ENCODE peak calls at places on chromosomes 5 and 9, in six cellular contexts. Z is ovary; Q is CD4-positive, alpha-beta T cell; J is heart right ventricle; G is transverse colon; V is IMR-90. X is an unnamed sample.

GRCh38 chr5:123610665-123611406 is 98.9 kb downstream of the CSNK1G3 start:
- DNase-seq in Z (no peak), G (no peak), V (peak), J (peak), Q (no peak), X (no peak)

GRCh38 chr9:134475051-134475790 is 149.0 kb downstream of the RXRA start:
- DNase-seq in G (peak), J (peak), V (peak), Z (peak), Q (no peak), X (no peak)

GRCh38 chr9:16281707-16282106 is 588.8 kb downstream of the BNC2 start:
- DNase-seq in Z (no peak), V (no peak), J (no peak), Q (no peak), G (no peak), X (no peak)

GRCh38 chr5:107799306-107799705 is 128.6 kb upstream of the EFNA5 start:
- DNase-seq in V (no peak), Q (no peak), G (no peak), Z (no peak), J (no peak), X (no peak)

GRCh38 chr9:113468716-113469448 is 5.4 kb downstream of the RGS3 start:
- DNase-seq in G (no peak), Z (no peak), J (peak), Q (no peak), V (no peak), X (peak)

GRCh38 chr9:89579741-89580395 is 24.9 kb upstream of the GADD45G start:
- DNase-seq in Q (no peak), V (no peak), G (no peak), J (no peak), Z (no peak), X (no peak)

GRCh38 chr5:78526049-78526525 is 122.5 kb downstream of the LHFPL2 start:
- DNase-seq in J (no peak), V (peak), G (no peak), Z (no peak), Q (no peak), X (no peak)

GRCh38 chr9:121550569-121551512 is 51.2 kb upstream of the GGTA1 start:
- DNase-seq in Z (peak), Q (peak), G (peak), J (peak), V (peak), X (peak)

GRCh38 chr9:132451276-132451675 is 41.3 kb downstream of the CFAP77 start:
- DNase-seq in G (no peak), Z (no peak), V (no peak), Q (no peak), J (no peak), X (no peak)

GRCh38 chr5:151427258-151427657 is 20.1 kb upstream of the SLC36A1 start:
- DNase-seq in G (no peak), Z (no peak), V (no peak), Q (no peak), J (no peak), X (no peak)

GRCh38 chr9:114300153-114300845 is 22.6 kb upstream of the ORM1 start:
- DNase-seq in V (no peak), J (no peak), Z (peak), Q (no peak), G (peak), X (no peak)

GRCh38 chr9:99183616-99184015 is 38.1 kb downstream of the ALG2 start:
- DNase-seq in Z (no peak), V (no peak), J (no peak), G (no peak), Q (no peak), X (no peak)

GRCh38 chr9:99185328-99185632 is 36.5 kb downstream of the ALG2 start:
- DNase-seq in Q (no peak), V (no peak), J (no peak), G (no peak), Z (no peak), X (no peak)

GRCh38 chr9:99184427-99185327 is 37.1 kb downstream of the ALG2 start:
- DNase-seq in Z (peak), V (peak), Q (peak), J (peak), G (peak), X (peak)

GRCh38 chr9:99185904-99186303 is 35.8 kb downstream of the ALG2 start:
- DNase-seq in J (no peak), Q (no peak), Z (no peak), V (no peak), G (no peak), X (no peak)

DNA sequence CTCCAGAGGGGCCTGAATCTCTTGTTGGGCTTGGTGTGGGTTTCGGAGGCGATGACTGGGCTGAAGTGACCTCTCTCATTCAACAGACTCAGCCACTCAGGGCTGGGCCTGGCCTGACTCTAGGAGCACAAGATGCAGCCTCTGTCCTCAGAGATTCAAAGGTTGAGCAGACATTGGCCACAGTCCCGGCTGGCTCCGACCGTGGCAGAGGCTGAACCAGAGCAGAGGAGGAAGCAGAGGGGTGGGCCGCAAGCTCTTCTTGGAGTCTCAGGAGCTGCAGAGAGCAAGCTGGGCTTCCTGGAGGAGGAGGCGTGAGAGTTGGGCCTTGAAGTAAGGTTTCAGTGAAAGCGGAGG is 37.7 kb downstream of the ALG2 start:
- DNase-seq in V (no peak), Q (no peak), G (no peak), Z (no peak), J (no peak), X (no peak)
- H3K27ac ChIP-seq in V (no peak), Q (no peak), G (no peak), Z (no peak), J (no peak), X (no peak)

GRCh38 chr5:67702008-67702407 is 505.4 kb upstream of the CD180 start:
- DNase-seq in J (no peak), G (no peak), Q (no peak), V (no peak), Z (no peak), X (no peak)

GRCh38 chr5:67695369-67695768 is 498.8 kb upstream of the CD180 start:
- DNase-seq in V (no peak), Q (no peak), G (no peak), Z (no peak), J (no peak), X (no peak)

GRCh38 chr5:67699560-67699959 is 503.0 kb upstream of the CD180 start:
- DNase-seq in J (no peak), G (peak), V (no peak), Q (no peak), Z (no peak), X (no peak)

GRCh38 chr5:67693956-67694564 is 497.5 kb upstream of the CD180 start:
- DNase-seq in J (peak), V (no peak), G (peak), Z (peak), Q (no peak), X (no peak)

DNA sequence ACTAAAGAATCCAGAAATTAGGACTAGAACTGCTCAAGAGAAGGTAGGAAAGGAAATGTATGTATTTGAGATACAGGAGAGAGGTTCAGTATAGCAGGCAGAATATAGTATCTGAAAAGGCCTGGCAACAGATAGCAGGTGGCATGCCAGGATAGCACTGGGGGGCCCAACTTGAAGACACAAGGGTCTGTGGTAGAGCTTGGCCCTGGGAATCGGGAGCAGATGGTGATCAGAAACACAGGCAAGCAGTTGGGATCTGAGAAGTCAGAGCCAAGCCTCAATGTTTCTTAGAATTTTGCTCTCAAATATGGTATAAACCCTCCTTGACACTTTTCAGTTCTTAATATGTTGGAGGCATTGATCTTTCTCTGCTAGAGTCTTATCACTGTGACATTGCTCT is 499.8 kb upstream of the CD180 start:
- DNase-seq in J (no peak), Q (no peak), G (no peak), V (no peak), Z (no peak), X (no peak)
- H3K27ac ChIP-seq in J (no peak), Q (no peak), G (no peak), V (no peak), Z (no peak), X (no peak)

GRCh38 chr5:109045710-109046109 is 298.0 kb downstream of the FER start:
- DNase-seq in V (peak), G (no peak), Z (no peak), J (no peak), Q (no peak), X (no peak)

GRCh38 chr5:109053995-109054417 is 306.3 kb downstream of the FER start:
- DNase-seq in V (peak), Z (no peak), Q (no peak), G (no peak), J (no peak), X (no peak)

GRCh38 chr5:109049565-109049964 is 301.9 kb downstream of the FER start:
- DNase-seq in Q (no peak), G (no peak), V (peak), Z (no peak), J (no peak), X (no peak)
- H3K27ac ChIP-seq in Q (no peak), G (no peak), V (no peak), Z (no peak), J (no peak), X (no peak)

GRCh38 chr9:105969672-105970071 is 275.3 kb downstream of the TMEM38B start:
- DNase-seq in Z (no peak), G (no peak), J (no peak), Q (no peak), V (no peak), X (no peak)
- H3K27ac ChIP-seq in Z (no peak), G (no peak), J (no peak), Q (no peak), V (no peak), X (peak)

DNA sequence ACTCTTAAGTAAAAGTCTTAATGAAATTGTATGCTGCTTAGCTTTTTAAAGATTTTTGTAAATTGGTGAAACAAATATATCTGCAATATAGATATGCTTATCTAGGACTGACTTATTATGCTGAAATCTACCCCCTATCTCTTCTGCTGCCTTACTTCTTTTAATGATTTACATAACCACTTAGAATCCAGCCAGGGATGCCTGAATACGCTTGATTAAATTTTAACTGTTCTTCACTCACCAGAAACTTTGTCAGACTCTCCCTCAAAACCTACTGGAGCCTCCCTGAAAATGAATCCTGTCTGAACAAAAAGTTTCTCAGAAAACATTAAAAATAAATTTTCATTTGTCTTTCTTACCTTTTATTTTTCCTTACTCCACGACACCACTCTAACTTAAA is 111.7 kb downstream of the ST8SIA4 start:
- DNase-seq in J (no peak), G (no peak), V (no peak), Q (no peak), Z (no peak), X (no peak)
- H3K27ac ChIP-seq in J (no peak), G (no peak), V (no peak), Q (no peak), Z (no peak), X (no peak)

GRCh38 chr5:149405550-149406202 is 26.6 kb upstream of the IL17B start:
- DNase-seq in Z (peak), V (no peak), J (no peak), G (no peak), Q (no peak), X (no peak)

GRCh38 chr5:149406979-149407306 is 27.9 kb upstream of the IL17B start:
- DNase-seq in J (no peak), G (no peak), Q (no peak), V (no peak), Z (no peak), X (no peak)

GRCh38 chr5:149406203-149406978 is 27.3 kb upstream of the IL17B start:
- DNase-seq in G (peak), V (peak), J (peak), Q (no peak), Z (peak), X (no peak)

GRCh38 chr5:149403923-149404745 is 25.0 kb upstream of the IL17B start:
- DNase-seq in Z (peak), J (no peak), G (no peak), Q (no peak), V (peak), X (no peak)

DNA sequence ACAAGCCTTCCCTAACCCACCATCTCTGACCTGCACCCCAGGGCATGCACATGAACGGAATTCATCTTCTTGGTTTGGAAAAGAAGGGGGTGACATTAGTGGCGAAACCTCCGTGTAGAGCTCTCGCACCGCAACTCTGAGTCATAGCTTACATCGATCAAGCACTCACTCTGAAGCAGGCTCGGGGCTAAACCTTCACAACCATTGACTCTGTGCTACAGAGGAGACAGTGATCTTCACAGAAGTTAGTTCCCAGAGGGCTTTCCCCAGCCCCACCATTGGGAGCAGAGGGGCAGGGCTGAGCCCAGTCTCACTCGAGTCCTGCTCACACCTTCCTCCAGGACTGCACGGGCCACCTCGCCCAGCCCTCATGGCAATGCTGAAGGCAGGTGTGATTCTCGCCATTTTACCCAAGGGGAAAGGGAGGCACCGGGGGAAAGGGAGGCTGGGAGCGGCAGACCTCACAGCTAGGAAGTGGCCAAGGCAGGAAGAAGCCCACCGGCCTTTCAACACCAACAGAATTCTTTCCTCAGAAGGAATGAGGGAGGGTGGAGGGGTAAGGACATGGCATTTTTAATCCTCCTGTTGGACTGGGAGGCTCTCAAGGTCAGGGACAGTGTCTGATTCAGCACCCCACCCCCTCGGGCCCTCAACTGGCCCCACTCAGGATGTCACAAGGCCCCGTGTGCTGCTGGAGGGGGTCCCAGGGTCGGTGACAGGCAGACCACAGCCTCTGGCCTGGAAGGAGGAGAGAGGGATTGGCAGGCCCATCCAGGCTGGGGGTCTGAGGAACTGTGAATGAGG is 25.9 kb upstream of the IL17B start:
- DNase-seq in Z (peak), Q (no peak), G (no peak), V (peak), J (no peak), X (no peak)
- H3K27ac ChIP-seq in Z (peak), Q (no peak), G (peak), V (peak), J (peak), X (no peak)

DNA sequence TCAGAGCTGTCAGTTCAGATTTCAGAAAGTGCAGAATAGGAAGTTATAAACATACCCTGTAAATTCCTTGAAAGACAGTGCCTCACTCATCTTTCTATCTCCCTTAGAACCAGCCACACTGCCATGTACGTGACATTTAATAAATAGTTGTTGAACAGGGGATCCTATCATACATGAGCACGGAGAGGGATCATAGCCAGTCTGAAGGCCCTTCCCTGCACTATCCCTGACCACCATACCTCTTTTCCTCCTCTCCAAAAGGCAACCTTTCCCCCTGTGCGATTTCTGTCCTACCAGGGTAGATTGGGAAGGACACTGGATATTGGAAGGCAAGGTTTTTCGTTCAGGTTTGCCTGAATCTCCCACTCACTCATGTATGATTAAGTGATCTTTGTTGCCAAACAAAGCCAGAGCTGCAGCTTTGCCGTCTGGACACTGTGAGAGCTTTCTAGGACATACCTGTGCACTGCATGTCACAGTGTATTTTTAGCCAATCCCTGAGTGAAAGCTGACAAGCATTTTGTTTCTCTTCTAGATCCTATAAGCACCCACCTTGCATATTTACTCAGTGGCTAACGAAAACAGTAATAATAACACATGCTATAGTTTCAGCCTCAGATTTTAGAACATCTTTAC is 986.5 kb upstream of the WWC1 start:
- DNase-seq in Q (no peak), J (peak), Z (no peak), G (no peak), V (no peak), X (no peak)
- H3K27ac ChIP-seq in Q (no peak), J (peak), Z (no peak), G (no peak), V (no peak), X (no peak)

GRCh38 chr5:90529234-90529938 is at the start of gene LYSMD3:
- DNase-seq in V (peak), J (peak), Q (peak), G (peak), Z (peak), X (peak)

GRCh38 chr5:90533794-90534193 is 4.4 kb upstream of the LYSMD3 start:
- DNase-seq in Z (no peak), Q (no peak), J (no peak), G (no peak), V (no peak), X (no peak)

GRCh38 chr5:90528704-90529233 is 615 bp downstream of the LYSMD3 start:
- DNase-seq in V (peak), G (no peak), Q (no peak), Z (no peak), J (no peak), X (no peak)

GRCh38 chr5:90529939-90530677 is 724 bp upstream of the LYSMD3 start:
- DNase-seq in V (peak), G (peak), J (peak), Q (no peak), Z (peak), X (no peak)

DNA sequence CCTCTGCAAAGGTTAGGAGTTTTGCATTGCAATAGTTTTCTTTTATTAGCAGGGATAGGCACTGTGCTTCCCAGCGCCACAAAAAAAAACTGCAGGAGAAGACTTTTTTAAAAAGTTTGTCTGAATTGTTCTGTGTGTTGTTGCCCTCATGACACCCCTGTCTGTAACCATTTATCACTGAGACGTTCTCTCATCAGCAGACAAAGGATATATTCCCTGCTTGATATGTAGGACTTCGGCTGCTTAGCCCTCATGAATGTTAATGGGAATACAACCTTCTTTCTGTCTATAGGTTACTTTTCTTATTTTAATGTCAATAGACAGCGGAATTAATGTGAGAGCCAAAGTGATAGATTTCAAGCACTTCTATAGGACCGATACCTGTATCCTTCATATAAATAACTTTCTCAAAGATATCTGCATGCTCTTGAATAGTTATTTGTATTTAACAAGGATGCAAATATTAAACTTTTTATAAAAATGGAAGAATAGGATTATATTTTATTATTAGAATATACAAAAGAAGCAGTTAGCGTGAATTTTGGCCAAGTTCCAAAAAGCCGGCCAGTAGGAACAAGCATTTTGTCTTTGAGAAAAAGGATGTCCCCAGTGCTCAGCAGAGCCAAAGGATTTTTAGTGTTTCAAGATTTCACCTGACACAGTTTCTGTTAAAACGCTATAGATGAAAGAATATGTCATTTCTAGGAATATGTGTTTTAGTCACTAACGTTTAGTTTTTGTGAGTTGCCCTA is 1.5 kb upstream of the LYSMD3 start:
- DNase-seq in Q (no peak), J (peak), G (no peak), V (no peak), Z (no peak), X (no peak)
- H3K27ac ChIP-seq in Q (peak), J (no peak), G (no peak), V (no peak), Z (no peak), X (peak)

X was measured in caudate nucleus.